ENCODE peak calls at places on chromosomes 5 and 9, in six cellular contexts. M, A, B, H, D and E are unnamed samples. For H3K4me1, the result is how much of the 10 kb centered on the place peaks cover.

GRCh38 chr9:103789686-103790085 is 304.4 kb upstream of the SMC2 start:
- DNase-seq in M (no peak), A (no peak), B (no peak), H (peak), D (no peak), E (no peak)

GRCh38 chr9:101269596-101270324 is 115.0 kb downstream of the BAAT start:
- DNase-seq in M (no peak), A (no peak), B (no peak), H (no peak), D (no peak), E (no peak)

GRCh38 chr9:113998529-113999255 is 79.4 kb downstream of the AMBP start:
- DNase-seq in M (no peak), A (no peak), B (peak), H (no peak), D (no peak), E (no peak)

GRCh38 chr9:122200960-122201635 is 27.7 kb downstream of the LHX6 start:
- DNase-seq in M (no peak), A (peak), B (no peak), H (no peak), D (no peak), E (no peak)

GRCh38 chr5:133679534-133679933 is 67.2 kb upstream of the FSTL4 start:
- DNase-seq in M (no peak), A (no peak), B (no peak), H (no peak), D (no peak), E (no peak)

GRCh38 chr5:103224118-103224893 is 34.3 kb upstream of the MACIR start:
- DNase-seq in M (peak), A (peak), B (peak), H (peak), D (peak), E (no peak)

GRCh38 chr5:34682926-34683623 is 26.9 kb downstream of the RAI14 start:
- DNase-seq in M (peak), A (no peak), B (no peak), H (no peak), D (no peak), E (no peak)

GRCh38 chr5:10552183-10553143 is 11.4 kb upstream of the ANKRD33B start:
- DNase-seq in M (no peak), A (no peak), B (no peak), H (no peak), D (no peak), E (no peak)

GRCh38 chr5:134174841-134175839 is 1.6 kb downstream of the SKP1 start:
- DNase-seq in M (no peak), A (no peak), B (no peak), H (peak), D (no peak), E (no peak)

GRCh38 chr5:157485340-157485739 is 25.3 kb downstream of the NIPAL4 start:
- DNase-seq in M (no peak), A (no peak), B (no peak), H (no peak), D (no peak), E (no peak)

GRCh38 chr5:178467261-178468195 is 122.7 kb downstream of the COL23A1 start:
- DNase-seq in M (no peak), A (peak), B (peak), H (no peak), D (no peak), E (no peak)

GRCh38 chr5:76851713-76852369 is 2.0 kb downstream of the S100Z start:
- DNase-seq in M (no peak), A (no peak), B (no peak), H (no peak), D (no peak), E (no peak)

GRCh38 chr5:149489605-149490037 is 61.6 kb downstream of the CSNK1A1 start:
- DNase-seq in M (no peak), A (no peak), B (no peak), H (no peak), D (no peak), E (no peak)

GRCh38 chr5:63553069-63553468 is 409.2 kb downstream of the HTR1A start:
- DNase-seq in M (no peak), A (no peak), B (no peak), H (no peak), D (no peak), E (no peak)

GRCh38 chr5:168041583-168041982 is 249.9 kb upstream of the WWC1 start:
- DNase-seq in M (no peak), A (no peak), B (no peak), H (no peak), D (no peak), E (no peak)

GRCh38 chr9:79962150-79962549 is 390.4 kb downstream of the TLE4 start:
- DNase-seq in M (no peak), A (no peak), B (no peak), H (no peak), D (no peak), E (no peak)

GRCh38 chr5:55865831-55866230 is 14.7 kb downstream of the IL31RA start:
- DNase-seq in M (no peak), A (no peak), B (no peak), H (peak), D (no peak), E (no peak)

GRCh38 chr5:122401991-122402710 is 90.1 kb downstream of the SNCAIP start:
- DNase-seq in M (no peak), A (no peak), B (no peak), H (no peak), D (no peak), E (no peak)

GRCh38 chr5:176803027-176803942 is 7.1 kb upstream of the UNC5A start:
- DNase-seq in M (no peak), A (no peak), B (no peak), H (no peak), D (no peak), E (no peak)

GRCh38 chr9:128913048-128913900 is 7.5 kb upstream of the PHYHD1 start:
- DNase-seq in M (no peak), A (no peak), B (no peak), H (no peak), D (no peak), E (no peak)

GRCh38 chr5:45696206-45696836 is at the start of gene HCN1:
- DNase-seq in M (peak), A (peak), B (peak), H (peak), D (no peak), E (peak)

GRCh38 chr5:45741110-45741509 is 44.9 kb upstream of the HCN1 start:
- DNase-seq in M (no peak), A (no peak), B (no peak), H (peak), D (no peak), E (no peak)

GRCh38 chr9:116287721-116288120 is 134.1 kb downstream of the PAPPA start:
- DNase-seq in M (no peak), A (no peak), B (no peak), H (no peak), D (no peak), E (no peak)

GRCh38 chr5:57412680-57413079 is 69.9 kb downstream of the ACTBL2 start:
- DNase-seq in M (no peak), A (no peak), B (no peak), H (no peak), D (no peak), E (no peak)

GRCh38 chr5:1882337-1883119 is at the start of gene IRX4:
- DNase-seq in M (no peak), A (peak), B (no peak), H (peak), D (no peak), E (peak)

GRCh38 chr9:89496645-89497044 is 1.3 kb downstream of the SEMA4D start:
- DNase-seq in M (no peak), A (no peak), B (no peak), H (no peak), D (peak), E (no peak)

GRCh38 chr9:116051528-116051927 is 102.1 kb upstream of the PAPPA start:
- DNase-seq in M (no peak), A (no peak), B (no peak), H (no peak), D (no peak), E (no peak)

GRCh38 chr5:115557667-115558387 is 13.3 kb upstream of the FEM1C start:
- DNase-seq in M (peak), A (no peak), B (peak), H (no peak), D (no peak), E (no peak)

GRCh38 chr9:89254058-89254772 is 56.8 kb upstream of the CKS2 start:
- DNase-seq in M (no peak), A (no peak), B (no peak), H (no peak), D (no peak), E (no peak)

GRCh38 chr9:123998970-123999621 is 12.5 kb upstream of the LHX2 start:
- DNase-seq in M (no peak), A (no peak), B (no peak), H (no peak), D (no peak), E (no peak)

GRCh38 chr5:31361906-31362900 is 168.7 kb downstream of the CDH6 start:
- DNase-seq in M (no peak), A (no peak), B (no peak), H (no peak), D (no peak), E (no peak)

GRCh38 chr5:84287964-84288363 is 96.7 kb downstream of the EDIL3 start:
- DNase-seq in M (no peak), A (no peak), B (no peak), H (no peak), D (no peak), E (no peak)

GRCh38 chr5:45385321-45386058 is 310.7 kb downstream of the HCN1 start:
- DNase-seq in M (no peak), A (no peak), B (no peak), H (no peak), D (no peak), E (peak)

GRCh38 chr9:22147818-22148573 is 138.9 kb upstream of the CDKN2B start:
- DNase-seq in M (no peak), A (no peak), B (no peak), H (no peak), D (peak), E (no peak)

GRCh38 chr9:96068511-96068910 is 193.0 kb downstream of the ERCC6L2 start:
- DNase-seq in M (peak), A (no peak), B (no peak), H (no peak), D (no peak), E (no peak)

GRCh38 chr9:135016876-135017275 is 70.6 kb upstream of the OLFM1 start:
- DNase-seq in M (no peak), A (no peak), B (no peak), H (no peak), D (no peak), E (no peak)
- H3K4me1 ChIP-seq in M (under half), A (under half), B (under half), H (under half), D (under half), E (under half)

DNA sequence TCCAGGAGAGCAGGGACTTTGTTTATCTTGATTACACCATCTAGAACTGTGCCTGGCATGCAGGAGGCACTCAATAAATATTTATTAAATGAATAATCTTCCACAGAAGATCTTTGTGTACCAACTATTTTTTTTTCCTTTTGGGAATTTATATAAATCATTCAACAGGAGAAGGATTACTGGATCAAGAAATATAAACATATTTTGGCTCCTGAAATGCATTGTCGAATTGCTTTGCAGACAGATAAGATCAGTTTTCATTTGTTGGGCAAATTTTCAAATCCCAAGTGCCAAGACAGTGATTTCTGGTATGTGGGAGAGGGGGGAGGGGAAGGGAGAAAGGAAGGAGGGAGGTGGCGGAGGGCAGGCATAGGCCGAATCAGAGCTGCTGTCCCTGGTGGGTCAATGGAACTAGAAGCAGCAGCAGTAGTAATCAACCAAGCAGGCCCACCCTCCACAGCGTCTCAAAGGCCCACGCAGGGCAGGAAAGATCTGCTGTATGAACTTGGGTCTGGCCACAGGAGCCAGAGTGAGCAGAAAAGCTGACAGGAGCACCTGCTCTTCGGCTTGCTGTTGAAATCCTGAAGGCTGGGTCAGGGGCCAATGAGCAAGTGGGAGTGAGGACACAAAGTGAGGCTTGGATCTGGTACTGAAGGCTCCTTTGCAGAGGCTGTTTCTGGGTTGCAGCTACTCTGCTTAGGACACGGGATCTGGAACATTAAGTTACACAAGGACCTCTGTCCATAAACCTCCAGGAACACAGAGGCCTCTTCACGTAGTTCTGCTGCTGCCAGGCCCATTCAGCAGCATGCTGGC is 15.8 kb upstream of the TRAF1 start:
- DNase-seq in M (no peak), A (no peak), B (no peak), H (peak), D (no peak), E (no peak)
- H3K27ac ChIP-seq in M (peak), A (peak), B (no peak), H (no peak), D (no peak), E (peak)

GRCh38 chr5:51018423-51018822 is 352.0 kb downstream of the PARP8 start:
- DNase-seq in M (no peak), A (no peak), B (no peak), H (no peak), D (no peak), E (no peak)
- H3K4me3 ChIP-seq in M (no peak), A (no peak), B (no peak), H (no peak), D (no peak), E (no peak)

GRCh38 chr5:68317641-68318040 is 102.1 kb downstream of the PIK3R1 start:
- DNase-seq in M (no peak), A (no peak), B (no peak), H (no peak), D (no peak), E (no peak)

GRCh38 chr5:68315679-68316271 is 100.2 kb downstream of the PIK3R1 start:
- DNase-seq in M (no peak), A (peak), B (peak), H (no peak), D (peak), E (no peak)

GRCh38 chr5:68314465-68314864 is 98.9 kb downstream of the PIK3R1 start:
- DNase-seq in M (no peak), A (no peak), B (no peak), H (no peak), D (no peak), E (no peak)

GRCh38 chr5:68319316-68320093 is 103.9 kb downstream of the PIK3R1 start:
- DNase-seq in M (no peak), A (no peak), B (no peak), H (no peak), D (no peak), E (no peak)

GRCh38 chr5:68316469-68316868 is 100.9 kb downstream of the PIK3R1 start:
- DNase-seq in M (no peak), A (no peak), B (no peak), H (no peak), D (no peak), E (no peak)
- H3K4me1 ChIP-seq in M (under half), A (under half), B (under half), H (under half), D (under half), E (under half)

GRCh38 chr9:99103054-99103453 is 1.9 kb upstream of the TGFBR1 start:
- DNase-seq in M (no peak), A (no peak), B (no peak), H (no peak), D (no peak), E (no peak)

GRCh38 chr9:99103505-99103904 is 1.4 kb upstream of the TGFBR1 start:
- DNase-seq in M (no peak), A (no peak), B (no peak), H (peak), D (no peak), E (no peak)

GRCh38 chr9:99105152-99106043 is 485 bp downstream of the TGFBR1 start:
- DNase-seq in M (peak), A (peak), B (peak), H (peak), D (peak), E (peak)

GRCh38 chr9:99104459-99105151 is at the start of gene TGFBR1:
- DNase-seq in M (peak), A (peak), B (peak), H (peak), D (peak), E (peak)

GRCh38 chr9:99103909-99104458 is 929 bp upstream of the TGFBR1 start:
- DNase-seq in M (peak), A (no peak), B (no peak), H (no peak), D (no peak), E (no peak)
- H3K27ac ChIP-seq in M (no peak), A (peak), B (peak), H (no peak), D (peak), E (peak)